ENCODE peak calls at places on chromosomes 5 and 9, in ten cellular contexts. V, W, D, I, X, Q, T, P, L and Y are unnamed samples.

GRCh38 chr9:135296783-135297715 is 182.5 kb upstream of the PPP1R26 start:
- DNase-seq in D (no peak), X (no peak), W (no peak), Q (no peak), V (no peak), T (no peak), P (no peak), L (no peak), I (no peak), Y (no peak)

GRCh38 chr5:67095346-67095871 is 101.2 kb downstream of the CD180 start:
- DNase-seq in X (no peak), L (no peak), D (peak), Q (peak), W (no peak), T (peak), V (peak), P (peak), I (no peak), Y (no peak)

GRCh38 chr9:73233359-73233758 is 81.7 kb downstream of the ANXA1 start:
- DNase-seq in D (no peak), P (no peak), X (no peak), Q (no peak), V (no peak), T (no peak), L (no peak), W (no peak), I (no peak), Y (no peak)

GRCh38 chr5:10111575-10111974 is 138.1 kb downstream of the ATPSCKMT start:
- DNase-seq in L (no peak), Q (peak), V (no peak), X (peak), W (peak), T (no peak), P (peak), I (peak), D (no peak), Y (peak)

GRCh38 chr5:146582015-146582414 is 66.0 kb upstream of the GPR151 start:
- DNase-seq in D (no peak), W (no peak), V (no peak), T (no peak), L (no peak), P (no peak), Q (no peak), I (no peak), X (no peak), Y (no peak)

GRCh38 chr5:147410496-147411395 is 99.1 kb downstream of the DPYSL3 start:
- DNase-seq in D (no peak), W (no peak), I (no peak), X (no peak), Q (no peak), V (no peak), L (no peak), P (peak), T (no peak), Y (no peak)

GRCh38 chr9:20304001-20304400 is 318.3 kb downstream of the MLLT3 start:
- DNase-seq in I (no peak), L (no peak), P (no peak), W (no peak), T (no peak), V (no peak), D (no peak), X (no peak), Q (no peak), Y (peak)

GRCh38 chr5:163460562-163461176 is at the start of gene HMMR:
- DNase-seq in V (no peak), D (no peak), Q (peak), X (no peak), I (no peak), W (peak), P (peak), L (no peak), T (no peak), Y (peak)

GRCh38 chr5:59173568-59173967 is 590.7 kb downstream of the RAB3C start:
- DNase-seq in X (no peak), I (no peak), T (no peak), P (no peak), V (no peak), L (no peak), Q (peak), D (no peak), W (peak), Y (no peak)

GRCh38 chr5:113776832-113777525 is 263.5 kb downstream of the YTHDC2 start:
- DNase-seq in L (no peak), X (no peak), D (no peak), V (no peak), T (peak), W (no peak), I (no peak), Q (no peak), P (peak), Y (no peak)

GRCh38 chr9:111195779-111196178 is 134.2 kb downstream of the OR2K2 start:
- DNase-seq in Q (no peak), V (no peak), T (no peak), X (no peak), D (no peak), L (no peak), P (no peak), I (no peak), W (no peak), Y (no peak)

GRCh38 chr5:1053391-1054017 is 44.9 kb downstream of the NKD2 start:
- DNase-seq in P (no peak), T (no peak), L (no peak), X (no peak), Q (no peak), W (no peak), V (peak), D (no peak), I (no peak), Y (no peak)

GRCh38 chr5:32390819-32391591 is 53.5 kb downstream of the ZFR start:
- DNase-seq in X (no peak), D (no peak), L (no peak), P (peak), V (no peak), I (peak), W (peak), T (no peak), Q (peak), Y (no peak)

GRCh38 chr9:137278913-137279711 is 1.6 kb downstream of the TOR4A start:
- DNase-seq in W (no peak), X (no peak), T (no peak), Q (no peak), L (no peak), D (no peak), I (no peak), V (peak), P (no peak), Y (no peak)

GRCh38 chr9:2018162-2018643 is 3.1 kb downstream of the SMARCA2 start:
- DNase-seq in W (no peak), X (no peak), Q (no peak), P (no peak), I (no peak), L (no peak), V (no peak), D (no peak), T (no peak), Y (no peak)

GRCh38 chr5:36156124-36156601 is 4.3 kb downstream of the SKP2 start:
- DNase-seq in T (no peak), Q (no peak), D (no peak), W (no peak), V (no peak), L (no peak), P (peak), I (peak), X (no peak), Y (no peak)

GRCh38 chr9:125744616-125745387 is 2.4 kb upstream of the PBX3 start:
- DNase-seq in P (peak), I (no peak), L (no peak), W (no peak), Q (no peak), D (no peak), X (no peak), V (no peak), T (no peak), Y (no peak)

GRCh38 chr5:170791325-170791954 is 7.9 kb downstream of the GABRP start:
- DNase-seq in P (peak), D (peak), X (peak), I (no peak), W (peak), V (peak), Q (peak), T (peak), L (no peak), Y (peak)

GRCh38 chr5:132677191-132677590 is 3.4 kb downstream of the IL4 start:
- DNase-seq in X (no peak), P (peak), I (peak), D (peak), V (no peak), T (peak), W (no peak), L (no peak), Q (peak), Y (no peak)

GRCh38 chr5:37812365-37812764 is 27.5 kb downstream of the GDNF start:
- DNase-seq in Q (peak), V (no peak), P (no peak), W (no peak), D (no peak), T (no peak), L (no peak), I (no peak), X (no peak), Y (no peak)

GRCh38 chr9:124040935-124041816 is 29.6 kb downstream of the LHX2 start:
- DNase-seq in W (peak), V (peak), X (peak), T (peak), I (no peak), L (peak), Q (no peak), P (no peak), D (peak), Y (peak)

GRCh38 chr5:179387151-179388110 is 42.2 kb upstream of the ADAMTS2 start:
- DNase-seq in T (no peak), P (no peak), V (no peak), L (no peak), Q (no peak), D (no peak), X (no peak), I (no peak), W (no peak), Y (no peak)

GRCh38 chr9:120386390-120387131 is 193.4 kb downstream of the CDK5RAP2 start:
- DNase-seq in X (no peak), Q (no peak), W (no peak), L (no peak), T (peak), P (peak), V (no peak), I (no peak), D (peak), Y (no peak)

GRCh38 chr9:133037775-133038174 is 7.0 kb downstream of the GTF3C5 start:
- DNase-seq in X (no peak), I (no peak), D (no peak), L (no peak), P (no peak), T (no peak), W (peak), Q (no peak), V (no peak), Y (no peak)

GRCh38 chr5:137778772-137779564 is 24.8 kb upstream of the HNRNPA0 start:
- DNase-seq in I (peak), X (peak), W (no peak), P (peak), L (no peak), D (no peak), T (no peak), Q (peak), V (no peak), Y (no peak)

GRCh38 chr9:91503650-91504007 is 80.0 kb upstream of the NFIL3 start:
- DNase-seq in Q (no peak), I (no peak), D (no peak), L (no peak), T (no peak), X (no peak), V (no peak), P (no peak), W (peak), Y (no peak)

GRCh38 chr9:121634800-121635261 is 16.6 kb upstream of the DAB2IP start:
- DNase-seq in I (no peak), L (no peak), P (no peak), X (peak), V (no peak), T (no peak), Q (peak), D (peak), W (no peak), Y (peak)

GRCh38 chr5:171648279-171648774 is 137.3 kb upstream of the SMIM23 start:
- DNase-seq in P (no peak), I (no peak), Q (no peak), X (no peak), D (no peak), L (no peak), W (no peak), V (no peak), T (no peak), Y (no peak)

GRCh38 chr5:131821221-131821620 is 24.4 kb upstream of the FNIP1 start:
- DNase-seq in D (no peak), L (no peak), Q (no peak), W (no peak), T (no peak), X (no peak), I (no peak), P (peak), V (no peak), Y (no peak)

GRCh38 chr5:7394889-7395431 is 978 bp upstream of the ADCY2 start:
- DNase-seq in T (no peak), X (peak), L (no peak), I (no peak), Q (no peak), D (no peak), V (no peak), W (no peak), P (no peak), Y (peak)

GRCh38 chr5:61281686-61282085 is 50.4 kb upstream of the ZSWIM6 start:
- DNase-seq in W (no peak), I (no peak), Q (no peak), V (no peak), X (no peak), T (no peak), P (no peak), L (no peak), D (no peak), Y (no peak)

GRCh38 chr5:61277781-61278180 is 54.3 kb upstream of the ZSWIM6 start:
- DNase-seq in L (no peak), P (no peak), T (no peak), Q (no peak), X (no peak), I (no peak), D (no peak), W (no peak), V (no peak), Y (no peak)

GRCh38 chr5:61280766-61281427 is 51.2 kb upstream of the ZSWIM6 start:
- DNase-seq in Q (no peak), T (peak), X (no peak), V (peak), I (no peak), D (no peak), W (no peak), L (no peak), P (no peak), Y (no peak)

GRCh38 chr5:61279725-61280124 is 52.3 kb upstream of the ZSWIM6 start:
- DNase-seq in I (no peak), Q (no peak), L (no peak), V (no peak), D (no peak), T (no peak), W (no peak), P (peak), X (no peak), Y (no peak)

DNA sequence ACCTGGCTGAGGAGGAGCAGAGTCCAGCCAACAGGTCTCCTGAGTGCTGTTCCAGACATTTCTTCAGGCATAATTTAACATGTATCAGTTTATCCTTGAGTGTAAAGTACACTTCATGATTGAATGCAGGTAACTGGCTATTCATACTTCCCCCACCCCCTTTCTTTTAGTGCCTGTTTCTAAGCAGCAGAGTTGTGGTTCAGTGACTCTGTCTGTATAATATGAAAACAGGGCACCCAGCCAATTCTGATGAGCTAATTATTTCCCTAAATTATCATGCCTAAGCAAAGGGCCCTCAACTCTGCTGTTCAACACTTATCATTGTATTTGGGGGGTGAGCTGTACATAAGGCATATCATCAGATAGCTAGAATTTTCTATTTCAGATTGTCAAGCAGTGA is 51.9 kb upstream of the ZSWIM6 start:
- DNase-seq in W (peak), V (no peak), I (peak), L (no peak), P (peak), D (no peak), X (no peak), T (no peak), Q (no peak), Y (no peak)
- TF ChIP-seq CTCF in W (no peak), V (no peak), I (no peak), L (no peak), P (no peak), D (no peak), X (no peak), T (no peak), Q (no peak), Y (no peak)

GRCh38 chr9:69411246-69411645 is 86.2 kb downstream of the ENTREP1 start:
- DNase-seq in D (no peak), P (no peak), L (no peak), X (no peak), V (no peak), T (no peak), W (no peak), I (no peak), Q (no peak), Y (no peak)

GRCh38 chr9:69411931-69412740 is 87.1 kb downstream of the ENTREP1 start:
- DNase-seq in T (no peak), Q (no peak), P (no peak), X (no peak), V (no peak), W (no peak), I (no peak), D (peak), L (no peak), Y (no peak)

DNA sequence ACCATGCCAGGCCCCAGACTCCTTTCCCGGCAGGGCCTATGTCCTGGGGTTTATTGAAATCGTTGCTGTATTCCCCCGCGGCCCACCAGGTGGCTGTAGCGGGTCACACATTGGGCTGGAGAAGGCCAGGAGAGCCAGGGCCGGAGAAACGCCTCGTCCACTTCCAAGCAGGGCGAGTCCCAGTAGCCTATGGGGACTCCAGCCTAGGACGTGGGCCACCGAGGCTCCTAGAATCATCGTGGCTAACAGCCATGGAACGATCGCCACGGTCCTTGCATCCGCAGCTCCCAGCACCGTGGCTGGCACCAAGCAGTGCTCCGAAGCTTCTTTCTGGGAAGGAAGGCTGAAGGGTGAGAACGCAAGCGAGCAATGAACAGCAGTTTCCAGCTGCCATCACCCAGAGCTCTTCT is 87.7 kb downstream of the ENTREP1 start:
- DNase-seq in T (peak), L (no peak), W (no peak), Q (peak), P (peak), D (peak), V (peak), I (peak), X (peak), Y (peak)
- TF ChIP-seq CTCF in T (peak), L (no peak), W (no peak), Q (peak), P (peak), D (peak), V (peak), I (peak), X (peak), Y (peak)

GRCh38 chr9:35606726-35607125 is 1.7 kb downstream of the TESK1 start:
- DNase-seq in D (no peak), T (no peak), X (no peak), Q (no peak), P (no peak), W (no peak), L (no peak), V (no peak), I (no peak), Y (no peak)
- TF ChIP-seq CTCF in D (no peak), T (no peak), X (no peak), Q (no peak), P (no peak), W (no peak), L (no peak), V (no peak), I (no peak), Y (no peak)

GRCh38 chr9:101571114-101571513 is 23.7 kb downstream of the PPP3R2 start:
- DNase-seq in L (no peak), P (no peak), D (no peak), V (no peak), Q (no peak), I (no peak), X (no peak), W (no peak), T (no peak), Y (no peak)

GRCh38 chr9:101564252-101564651 is 30.5 kb downstream of the PPP3R2 start:
- DNase-seq in V (no peak), T (no peak), X (no peak), P (no peak), W (no peak), Q (no peak), I (no peak), D (no peak), L (no peak), Y (no peak)

GRCh38 chr9:101567725-101567993 is 27.1 kb downstream of the PPP3R2 start:
- DNase-seq in I (no peak), D (no peak), P (no peak), T (no peak), W (no peak), X (no peak), L (no peak), Q (no peak), V (no peak), Y (no peak)

GRCh38 chr9:101569736-101570501 is 24.9 kb downstream of the PPP3R2 start:
- DNase-seq in I (no peak), T (no peak), V (no peak), W (no peak), X (no peak), L (no peak), P (no peak), Q (no peak), D (no peak), Y (no peak)

GRCh38 chr9:101566904-101567724 is 27.7 kb downstream of the PPP3R2 start:
- DNase-seq in X (no peak), I (no peak), V (no peak), T (no peak), P (peak), W (peak), D (peak), L (no peak), Q (peak), Y (peak)
- TF ChIP-seq CTCF in X (peak), I (peak), V (peak), T (peak), P (peak), W (peak), D (peak), L (peak), Q (peak), Y (peak)

GRCh38 chr5:77973253-77973609 is 197.1 kb upstream of the TBCA start:
- DNase-seq in D (peak), P (no peak), W (no peak), L (no peak), X (peak), V (no peak), Q (no peak), T (no peak), I (no peak), Y (peak)
- TF ChIP-seq CTCF in D (no peak), P (no peak), W (no peak), L (no peak), X (peak), V (no peak), Q (no peak), T (no peak), I (no peak), Y (no peak)